ENCODE peak calls at places on chromosomes 16 and 17, in nine cellular contexts. N is head of caudate nucleus; G is coronary artery; Y is smooth muscle cell of the brain vasculature; T is activated naive CD4-positive, alpha-beta T cell treated with Interleukin-2 at 50 U/mL for 16 hours; E is Jurkat, Clone E6-1; C is stimulated activated CD4-positive, alpha-beta T cell treated with anti-CD3 and anti-CD28 coated beads, Interleukin-15, amount 100 ng/mL, for 24 hours; R is stomach; U is NCI-H226. J is an unnamed sample.

GRCh38 chr16:68372806-68373205 is 62.0 kb downstream of the PRMT7 start:
- DNase-seq in N (no peak), G (no peak), Y (no peak), T (no peak), E (no peak), C (no peak), R (no peak), U (no peak), J (no peak)

GRCh38 chr17:7650509-7651096 is at the start of gene ATP1B2:
- DNase-seq in N (peak; percentile 61), G (no peak), Y (no peak), T (peak; percentile 72), E (peak; percentile 66), C (peak; percentile 84), R (peak; percentile 72), U (peak; percentile 32), J (peak; percentile 55)

GRCh38 chr17:77473615-77474226 is 333.0 kb downstream of the SEC14L1 start:
- DNase-seq in N (no peak), G (no peak), Y (no peak), T (peak; percentile 46), E (no peak), C (peak; percentile 66), R (no peak), U (no peak), J (no peak)

GRCh38 chr17:79811036-79811887 is 14.4 kb upstream of the CBX8 start:
- DNase-seq in N (no peak), G (no peak), Y (no peak), T (no peak), E (peak; percentile 50), C (peak; percentile 52), R (no peak), U (no peak), J (peak; percentile 86)

GRCh38 chr17:28335959-28336871 is 654 bp downstream of the TNFAIP1 start:
- DNase-seq in N (peak; percentile 56), G (no peak), Y (no peak), T (peak; percentile 31), E (no peak), C (peak; percentile 50), R (peak; percentile 68), U (peak; percentile 97), J (peak; percentile 7)

GRCh38 chr17:64097196-64097936 is 32.6 kb downstream of the ERN1 start:
- DNase-seq in N (no peak), G (no peak), Y (peak; percentile 33), T (no peak), E (no peak), C (no peak), R (no peak), U (no peak), J (no peak)

GRCh38 chr16:65975049-65975708 is 391.3 kb upstream of the CDH5 start:
- DNase-seq in N (no peak), G (no peak), Y (no peak), T (no peak), E (no peak), C (peak; percentile 27), R (no peak), U (peak; percentile 12), J (no peak)

GRCh38 chr17:56934280-56934679 is 20.4 kb upstream of the TRIM25 start:
- DNase-seq in N (no peak), G (no peak), Y (no peak), T (no peak), E (peak; percentile 97), C (no peak), R (no peak), U (no peak), J (no peak)

GRCh38 chr16:78161023-78161729 is 61.7 kb downstream of the WWOX start:
- DNase-seq in N (no peak), G (no peak), Y (no peak), T (no peak), E (no peak), C (no peak), R (no peak), U (no peak), J (no peak)

GRCh38 chr16:16857603-16858283 is 478.8 kb downstream of the NPIPA7 start:
- DNase-seq in N (peak; percentile 23), G (no peak), Y (no peak), T (no peak), E (no peak), C (no peak), R (no peak), U (no peak), J (no peak)

GRCh38 chr17:48551206-48551597 is 6.3 kb upstream of the HOXB2 start:
- DNase-seq in N (no peak), G (no peak), Y (no peak), T (no peak), E (no peak), C (no peak), R (no peak), U (no peak), J (no peak)

GRCh38 chr17:41734949-41735313 is 488 bp upstream of the HAP1 start:
- DNase-seq in N (no peak), G (no peak), Y (no peak), T (no peak), E (no peak), C (no peak), R (no peak), U (no peak), J (no peak)

GRCh38 chr17:71900830-71901229 is 220.0 kb upstream of the SOX9 start:
- DNase-seq in N (no peak), G (no peak), Y (no peak), T (no peak), E (no peak), C (no peak), R (no peak), U (peak; percentile 28), J (no peak)

GRCh38 chr17:29590261-29590978 is 972 bp upstream of the GIT1 start:
- DNase-seq in N (peak; percentile 79), G (no peak), Y (no peak), T (no peak), E (peak; percentile 35), C (no peak), R (no peak), U (peak; percentile 75), J (peak; percentile 67)

GRCh38 chr16:27322858-27323780 is 9.3 kb downstream of the IL4R start:
- DNase-seq in N (no peak), G (no peak), Y (no peak), T (no peak), E (no peak), C (no peak), R (peak; percentile 75), U (no peak), J (no peak)

GRCh38 chr16:82865412-82865811 is 238.6 kb downstream of the CDH13 start:
- DNase-seq in N (no peak), G (no peak), Y (no peak), T (no peak), E (no peak), C (no peak), R (no peak), U (no peak), J (no peak)

GRCh38 chr16:49494386-49495150 is 121.0 kb downstream of the C16orf78 start:
- DNase-seq in N (no peak), G (no peak), Y (no peak), T (no peak), E (no peak), C (no peak), R (no peak), U (no peak), J (no peak)

GRCh38 chr17:62880120-62880519 is 72.0 kb upstream of the MARCHF10 start:
- DNase-seq in N (no peak), G (no peak), Y (no peak), T (no peak), E (no peak), C (no peak), R (no peak), U (no peak), J (no peak)